ENCODE peak calls at places on chromosomes 3 and 15, in four cellular contexts. B is RPMI8226, P is WTC11, W is GM19239. N is an unnamed sample.

GRCh38 chr3:123021986-123022510 is 5.5 kb downstream of the SEMA5B start:
- DNase-seq in P (no peak), B (no peak), W (no peak), N (no peak)

GRCh38 chr15:70219256-70219919 is 121.7 kb upstream of the TLE3 start:
- DNase-seq in P (no peak), B (no peak), W (no peak), N (no peak)

GRCh38 chr3:129424185-129424841 is 4.1 kb downstream of the EFCAB12 start:
- DNase-seq in W (no peak), P (no peak), B (peak), N (no peak)

GRCh38 chr3:126441256-126441880 is 34.3 kb downstream of the ZXDC start:
- DNase-seq in P (no peak), B (no peak), W (no peak), N (no peak)

GRCh38 chr3:138331143-138331894 is 1.7 kb upstream of the NME9 start:
- DNase-seq in P (no peak), W (no peak), B (no peak), N (no peak)

GRCh38 chr3:65946438-65946837 is 92.3 kb downstream of the MAGI1 start:
- DNase-seq in P (no peak), B (no peak), W (no peak), N (no peak)

GRCh38 chr3:126491221-126492013 is 15.7 kb upstream of the ZXDC start:
- DNase-seq in B (no peak), W (no peak), P (no peak), N (no peak)

GRCh38 chr3:13491206-13491974 is 11.3 kb downstream of the HDAC11 start:
- DNase-seq in B (no peak), P (no peak), W (no peak), N (no peak)

GRCh38 chr3:126104028-126104635 is 20.2 kb upstream of the SLC41A3 start:
- DNase-seq in P (no peak), B (no peak), W (no peak), N (no peak)

N was measured in T1000.